ENCODE peak calls at places on chromosomes 4 and X, in five cellular contexts. One of them, this sample, is unnamed.

GRCh38 chrX:138710311-138710791 is 1.2 kb downstream of the FGF13 start:
- DNase-seq in stomach: no peak
- DNase-seq in astrocyte: no peak
- DNase-seq in cortex of kidney: no peak
- DNase-seq in EH: no peak
- DNase-seq in this sample: no peak

GRCh38 chrX:13252726-13253125 is 67.1 kb downstream of the ATXN3L start:
- DNase-seq in stomach: no peak
- DNase-seq in astrocyte: peak
- DNase-seq in cortex of kidney: no peak
- DNase-seq in EH: peak
- DNase-seq in this sample: no peak

GRCh38 chr4:46270986-46271596 is 118.8 kb downstream of the GABRA2 start:
- DNase-seq in stomach: no peak
- DNase-seq in astrocyte: peak
- DNase-seq in cortex of kidney: no peak
- DNase-seq in EH: no peak
- DNase-seq in this sample: no peak

GRCh38 chr4:78644744-78645330 is 93.3 kb downstream of the ANXA3 start:
- DNase-seq in stomach: peak
- DNase-seq in astrocyte: peak
- DNase-seq in cortex of kidney: no peak
- DNase-seq in EH: peak
- DNase-seq in this sample: no peak

GRCh38 chr4:145554691-145555090 is 64.5 kb upstream of the MMAA start:
- DNase-seq in stomach: no peak
- DNase-seq in astrocyte: no peak
- DNase-seq in cortex of kidney: no peak
- DNase-seq in EH: no peak
- DNase-seq in this sample: no peak

GRCh38 chr4:86357608-86358007 is 2.2 kb downstream of the MAPK10 start:
- DNase-seq in stomach: no peak
- DNase-seq in astrocyte: no peak
- DNase-seq in cortex of kidney: no peak
- DNase-seq in EH: no peak
- DNase-seq in this sample: no peak

GRCh38 chr4:136918772-136919171 is 613.5 kb downstream of the PCDH18 start:
- DNase-seq in stomach: no peak
- DNase-seq in astrocyte: peak
- DNase-seq in cortex of kidney: no peak
- DNase-seq in EH: no peak
- DNase-seq in this sample: no peak

GRCh38 chr4:45527160-45527559 is 596.7 kb downstream of the GABRG1 start:
- DNase-seq in stomach: no peak
- DNase-seq in astrocyte: no peak
- DNase-seq in cortex of kidney: no peak
- DNase-seq in EH: no peak
- DNase-seq in this sample: no peak

GRCh38 chrX:15855562-15856256 is 1.1 kb upstream of the AP1S2 start:
- DNase-seq in stomach: no peak
- DNase-seq in astrocyte: no peak
- DNase-seq in cortex of kidney: no peak
- DNase-seq in EH: no peak
- DNase-seq in this sample: no peak

GRCh38 chr4:3300198-3300671 is 7.4 kb downstream of the RGS12 start:
- DNase-seq in stomach: no peak
- DNase-seq in astrocyte: no peak
- DNase-seq in cortex of kidney: no peak
- DNase-seq in EH: no peak
- DNase-seq in this sample: no peak

GRCh38 chrX:121479406-121479805 is 432.0 kb downstream of the GLUD2 start:
- DNase-seq in stomach: no peak
- DNase-seq in astrocyte: no peak
- DNase-seq in cortex of kidney: no peak
- DNase-seq in EH: peak
- DNase-seq in this sample: no peak

GRCh38 chr4:157961591-157961990 is 211.2 kb downstream of the GASK1B start:
- DNase-seq in stomach: no peak
- DNase-seq in astrocyte: peak
- DNase-seq in cortex of kidney: no peak
- DNase-seq in EH: no peak
- DNase-seq in this sample: no peak

GRCh38 chr4:89558147-89558546 is 250.5 kb upstream of the GPRIN3 start:
- DNase-seq in stomach: no peak
- DNase-seq in astrocyte: no peak
- DNase-seq in cortex of kidney: no peak
- DNase-seq in EH: no peak
- DNase-seq in this sample: no peak

GRCh38 chrX:16239211-16239610 is 71.9 kb downstream of the MAGEB17 start:
- DNase-seq in stomach: no peak
- DNase-seq in astrocyte: peak
- DNase-seq in cortex of kidney: no peak
- DNase-seq in EH: peak
- DNase-seq in this sample: no peak

GRCh38 chrX:151988706-151989299 is 14.3 kb upstream of the GABRE start:
- DNase-seq in stomach: no peak
- DNase-seq in astrocyte: no peak
- DNase-seq in cortex of kidney: no peak
- DNase-seq in EH: no peak
- DNase-seq in this sample: no peak

GRCh38 chrX:116823677-116824076 is 360.9 kb upstream of the CT83 start:
- DNase-seq in stomach: no peak
- DNase-seq in astrocyte: no peak
- DNase-seq in cortex of kidney: no peak
- DNase-seq in EH: no peak
- DNase-seq in this sample: no peak

GRCh38 chrX:22249371-22249770 is 23.3 kb upstream of the CBLL2 start:
- DNase-seq in stomach: no peak
- DNase-seq in astrocyte: no peak
- DNase-seq in cortex of kidney: no peak
- DNase-seq in EH: peak
- DNase-seq in this sample: no peak

GRCh38 chr4:24655971-24656370 is 71.6 kb upstream of the DHX15 start:
- DNase-seq in stomach: no peak
- DNase-seq in astrocyte: peak
- DNase-seq in cortex of kidney: no peak
- DNase-seq in EH: no peak
- DNase-seq in this sample: no peak

GRCh38 chr4:71186566-71187398 is 152.0 kb upstream of the SLC4A4 start:
- DNase-seq in stomach: peak
- DNase-seq in astrocyte: peak
- DNase-seq in cortex of kidney: no peak
- DNase-seq in EH: peak
- DNase-seq in this sample: no peak

GRCh38 chr4:142909908-142910307 is 63.8 kb upstream of the INPP4B start:
- DNase-seq in stomach: no peak
- DNase-seq in astrocyte: no peak
- DNase-seq in cortex of kidney: no peak
- DNase-seq in EH: peak
- DNase-seq in this sample: no peak

GRCh38 chr4:150297861-150298474 is 219.7 kb downstream of the DCLK2 start:
- DNase-seq in stomach: no peak
- DNase-seq in astrocyte: peak
- DNase-seq in cortex of kidney: no peak
- DNase-seq in EH: peak
- DNase-seq in this sample: peak

GRCh38 chrX:109848451-109849050 is 115.5 kb upstream of the ACSL4 start:
- DNase-seq in stomach: no peak
- DNase-seq in astrocyte: no peak
- DNase-seq in cortex of kidney: no peak
- DNase-seq in EH: peak
- DNase-seq in this sample: no peak

GRCh38 chrX:74636749-74637314 is 22.4 kb upstream of the RLIM start:
- DNase-seq in stomach: no peak
- DNase-seq in astrocyte: no peak
- DNase-seq in cortex of kidney: no peak
- DNase-seq in EH: no peak
- DNase-seq in this sample: no peak

GRCh38 chr4:82542642-82543041 is 19.1 kb downstream of the TMEM150C start:
- DNase-seq in stomach: no peak
- DNase-seq in astrocyte: no peak
- DNase-seq in cortex of kidney: no peak
- DNase-seq in EH: no peak
- DNase-seq in this sample: no peak

GRCh38 chrX:125203379-125203736 is 116.3 kb upstream of the TEX13C start:
- DNase-seq in stomach: no peak
- DNase-seq in astrocyte: no peak
- DNase-seq in cortex of kidney: no peak
- DNase-seq in EH: no peak
- DNase-seq in this sample: no peak

GRCh38 chrX:114582698-114583395 is 1.0 kb upstream of the HTR2C start:
- DNase-seq in stomach: no peak
- DNase-seq in astrocyte: no peak
- DNase-seq in cortex of kidney: no peak
- DNase-seq in EH: no peak
- DNase-seq in this sample: no peak

GRCh38 chr4:48175806-48176205 is 41.8 kb upstream of the TXK start:
- DNase-seq in stomach: no peak
- DNase-seq in astrocyte: no peak
- DNase-seq in cortex of kidney: no peak
- DNase-seq in EH: peak
- DNase-seq in this sample: no peak

GRCh38 chrX:39830414-39830813 is 267.3 kb downstream of the BCOR start:
- DNase-seq in stomach: no peak
- DNase-seq in astrocyte: no peak
- DNase-seq in cortex of kidney: no peak
- DNase-seq in EH: no peak
- DNase-seq in this sample: no peak